ENCODE peak calls at places on chromosomes 3 and 15, in six cellular contexts. One of them, this sample, is unnamed. For H3K4me1, the result is how much of the 10 kb centered on the place peaks cover.

GRCh38 chr15:61088675-61089074 is 140.4 kb downstream of the RORA start:
- DNase-seq in HepG2: no peak
- DNase-seq in HCT116: no peak
- DNase-seq in DND-41: no peak
- DNase-seq in mesendoderm: no peak
- DNase-seq in cardiac muscle cell: no peak
- DNase-seq in this sample: no peak

GRCh38 chr15:75149911-75150709 is 51.6 kb upstream of the C15orf39 start:
- DNase-seq in HCT116: peak
- DNase-seq in mesendoderm: no peak
- DNase-seq in HepG2: no peak
- DNase-seq in cardiac muscle cell: no peak
- DNase-seq in DND-41: no peak
- DNase-seq in this sample: peak

GRCh38 chr3:59486468-59486964 is 436.7 kb upstream of the CFAP20DC start:
- DNase-seq in HepG2: no peak
- DNase-seq in mesendoderm: peak
- DNase-seq in DND-41: no peak
- DNase-seq in HCT116: no peak
- DNase-seq in cardiac muscle cell: no peak
- DNase-seq in this sample: no peak

GRCh38 chr3:188431040-188431439 is 277.1 kb downstream of the LPP start:
- DNase-seq in cardiac muscle cell: no peak
- DNase-seq in mesendoderm: no peak
- DNase-seq in HCT116: no peak
- DNase-seq in HepG2: no peak
- DNase-seq in DND-41: no peak
- DNase-seq in this sample: no peak

GRCh38 chr3:122857019-122857418 is 62.1 kb downstream of the SLC49A4 start:
- DNase-seq in HCT116: no peak
- DNase-seq in mesendoderm: no peak
- DNase-seq in HepG2: no peak
- DNase-seq in cardiac muscle cell: no peak
- DNase-seq in DND-41: no peak
- DNase-seq in this sample: no peak

GRCh38 chr3:135000465-135000864 is 205.4 kb downstream of the EPHB1 start:
- DNase-seq in HCT116: no peak
- DNase-seq in cardiac muscle cell: no peak
- DNase-seq in HepG2: no peak
- DNase-seq in DND-41: no peak
- DNase-seq in mesendoderm: no peak
- DNase-seq in this sample: no peak

GRCh38 chr15:85622432-85622831 is 172.3 kb downstream of the KLHL25 start:
- DNase-seq in HepG2: no peak
- DNase-seq in mesendoderm: no peak
- DNase-seq in HCT116: no peak
- DNase-seq in cardiac muscle cell: no peak
- DNase-seq in DND-41: no peak
- DNase-seq in this sample: no peak

GRCh38 chr3:97579365-97579764 is 185.2 kb upstream of the ARL6 start:
- DNase-seq in mesendoderm: no peak
- DNase-seq in DND-41: no peak
- DNase-seq in cardiac muscle cell: no peak
- DNase-seq in HepG2: no peak
- DNase-seq in HCT116: no peak
- DNase-seq in this sample: no peak

GRCh38 chr3:193243571-193243970 is 2.5 kb downstream of the PLAAT1 start:
- DNase-seq in HCT116: no peak
- DNase-seq in cardiac muscle cell: no peak
- DNase-seq in HepG2: no peak
- DNase-seq in DND-41: no peak
- DNase-seq in mesendoderm: no peak
- DNase-seq in this sample: no peak

GRCh38 chr3:31377045-31377642 is 155.6 kb upstream of the STT3B start:
- DNase-seq in HepG2: peak
- DNase-seq in mesendoderm: no peak
- DNase-seq in cardiac muscle cell: no peak
- DNase-seq in HCT116: peak
- DNase-seq in DND-41: peak
- DNase-seq in this sample: peak

GRCh38 chr15:62494144-62494543 is 329.1 kb upstream of the C2CD4B start:
- DNase-seq in HCT116: no peak
- DNase-seq in DND-41: no peak
- DNase-seq in mesendoderm: peak
- DNase-seq in HepG2: no peak
- DNase-seq in cardiac muscle cell: no peak
- DNase-seq in this sample: no peak

GRCh38 chr3:149965278-149965677 is 5.4 kb downstream of the PFN2 start:
- DNase-seq in HepG2: no peak
- DNase-seq in cardiac muscle cell: no peak
- DNase-seq in DND-41: no peak
- DNase-seq in HCT116: no peak
- DNase-seq in mesendoderm: no peak
- DNase-seq in this sample: no peak

GRCh38 chr3:64011685-64012084 is 11.6 kb downstream of the PSMD6 start:
- DNase-seq in HCT116: no peak
- DNase-seq in HepG2: no peak
- DNase-seq in mesendoderm: no peak
- DNase-seq in DND-41: no peak
- DNase-seq in cardiac muscle cell: no peak
- DNase-seq in this sample: no peak

DNA sequence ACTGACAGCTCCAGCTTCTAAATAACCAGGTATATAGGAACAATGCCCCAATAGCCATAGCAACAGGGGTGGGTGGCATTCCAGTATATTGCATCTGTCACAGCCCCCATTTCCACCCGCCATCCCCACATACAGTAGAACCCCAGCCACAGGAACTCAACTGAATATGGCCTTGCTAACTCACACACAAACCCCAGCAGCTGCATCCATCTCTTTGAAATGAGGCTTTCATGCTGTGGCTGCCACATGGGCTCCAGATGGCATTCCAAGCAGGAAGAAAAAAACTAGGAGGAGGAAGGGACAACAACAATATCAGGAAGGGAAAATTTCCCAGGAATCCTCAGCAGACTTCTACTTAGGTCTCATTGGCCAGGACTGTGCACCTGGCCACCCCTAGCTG is 54.6 kb downstream of the CCR3 start:
- DNase-seq in HCT116: no peak
- DNase-seq in DND-41: no peak
- DNase-seq in cardiac muscle cell: no peak
- DNase-seq in HepG2: no peak
- DNase-seq in mesendoderm: no peak
- DNase-seq in this sample: no peak
- H3K4me1 ChIP-seq in HCT116: under half
- H3K4me1 ChIP-seq in DND-41: half or more
- H3K4me1 ChIP-seq in cardiac muscle cell: under half
- H3K4me1 ChIP-seq in HepG2: under half
- H3K4me1 ChIP-seq in mesendoderm: under half
- H3K4me1 ChIP-seq in this sample: under half

DNA sequence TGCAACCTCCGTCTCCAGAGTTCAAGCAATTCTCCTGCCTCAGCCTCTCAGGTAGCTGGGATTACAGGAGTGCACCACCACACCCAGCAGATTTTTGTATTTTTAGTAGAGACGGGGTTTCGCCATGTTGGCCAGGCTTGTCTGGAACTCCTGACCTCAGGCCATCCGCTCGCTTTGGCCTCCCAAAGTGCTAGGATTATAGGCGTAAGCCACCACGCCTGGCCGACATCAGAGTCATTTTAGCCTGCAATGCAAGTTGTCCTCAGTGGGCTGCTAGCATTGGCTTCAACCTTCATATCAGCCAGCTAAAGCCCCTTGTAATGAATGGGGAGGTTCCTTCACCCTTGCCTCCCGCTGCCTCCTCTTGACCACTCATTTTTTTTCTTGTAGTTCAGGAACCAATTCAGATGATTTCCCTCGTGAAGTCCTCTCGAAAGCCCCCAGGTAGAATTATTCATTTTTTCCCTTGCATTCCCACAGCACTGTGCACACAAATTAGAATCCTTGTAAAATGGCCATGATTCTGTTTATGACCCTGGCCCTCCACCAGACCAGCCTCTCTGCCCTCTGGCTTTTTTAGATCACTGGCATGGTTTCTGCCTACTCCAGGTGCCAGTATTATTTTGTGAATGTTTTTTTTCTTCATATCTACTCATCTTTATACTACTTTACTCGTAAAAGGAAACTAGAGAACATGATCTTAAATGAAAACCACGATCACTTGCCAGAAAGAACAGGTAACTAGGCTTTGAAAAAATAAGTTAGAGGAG is 29.1 kb downstream of the FLNB start:
- DNase-seq in mesendoderm: no peak
- DNase-seq in DND-41: no peak
- DNase-seq in cardiac muscle cell: no peak
- DNase-seq in HCT116: no peak
- DNase-seq in HepG2: no peak
- DNase-seq in this sample: no peak
- H3K4me1 ChIP-seq in mesendoderm: under half
- H3K4me1 ChIP-seq in DND-41: half or more
- H3K4me1 ChIP-seq in cardiac muscle cell: under half
- H3K4me1 ChIP-seq in HCT116: under half
- H3K4me1 ChIP-seq in HepG2: half or more
- H3K4me1 ChIP-seq in this sample: under half

GRCh38 chr15:73936588-73937312 is 10.5 kb downstream of the LOXL1 start:
- DNase-seq in cardiac muscle cell: no peak
- DNase-seq in DND-41: no peak
- DNase-seq in mesendoderm: no peak
- DNase-seq in HepG2: no peak
- DNase-seq in HCT116: no peak
- DNase-seq in this sample: no peak
- H3K4me1 ChIP-seq in cardiac muscle cell: half or more
- H3K4me1 ChIP-seq in DND-41: under half
- H3K4me1 ChIP-seq in mesendoderm: under half
- H3K4me1 ChIP-seq in HepG2: under half
- H3K4me1 ChIP-seq in HCT116: under half
- H3K4me1 ChIP-seq in this sample: under half

GRCh38 chr15:92906038-92906437 is 5.9 kb downstream of the CHD2 start:
- DNase-seq in cardiac muscle cell: no peak
- DNase-seq in HCT116: no peak
- DNase-seq in DND-41: no peak
- DNase-seq in mesendoderm: no peak
- DNase-seq in HepG2: no peak
- DNase-seq in this sample: no peak
- H3K4me1 ChIP-seq in cardiac muscle cell: under half
- H3K4me1 ChIP-seq in HCT116: half or more
- H3K4me1 ChIP-seq in DND-41: half or more
- H3K4me1 ChIP-seq in mesendoderm: under half
- H3K4me1 ChIP-seq in HepG2: half or more
- H3K4me1 ChIP-seq in this sample: under half

This sample was measured in keratinocyte.